ENCODE peak calls at places on chromosomes 2 and 18, in four cellular contexts. One of them, this sample, is unnamed.

GRCh38 chr2:47784349-47784851 is 1.5 kb downstream of the MSH6 start:
- DNase-seq in fibroblast of the conjunctiva: peak; percentile 5
- DNase-seq in NCI-H774: no peak
- DNase-seq in sciatic nerve: no peak
- DNase-seq in this sample: no peak

GRCh38 chr18:46531472-46531871 is 125.5 kb downstream of the LOXHD1 start:
- DNase-seq in fibroblast of the conjunctiva: no peak
- DNase-seq in NCI-H774: no peak
- DNase-seq in sciatic nerve: no peak
- DNase-seq in this sample: no peak

GRCh38 chr2:31269087-31269486 is 35.1 kb downstream of the EHD3 start:
- DNase-seq in fibroblast of the conjunctiva: no peak
- DNase-seq in NCI-H774: no peak
- DNase-seq in sciatic nerve: no peak
- DNase-seq in this sample: no peak

GRCh38 chr2:84906108-84906899 is 848 bp downstream of the TMSB10 start:
- DNase-seq in fibroblast of the conjunctiva: no peak
- DNase-seq in NCI-H774: no peak
- DNase-seq in sciatic nerve: peak; percentile 70
- DNase-seq in this sample: peak; percentile 58

GRCh38 chr2:208361077-208361441 is 45.5 kb upstream of the PTH2R start:
- DNase-seq in fibroblast of the conjunctiva: no peak
- DNase-seq in NCI-H774: no peak
- DNase-seq in sciatic nerve: no peak
- DNase-seq in this sample: no peak

GRCh38 chr2:185291035-185291647 is 447.5 kb upstream of the FSIP2 start:
- DNase-seq in fibroblast of the conjunctiva: peak; percentile 13
- DNase-seq in NCI-H774: no peak
- DNase-seq in sciatic nerve: no peak
- DNase-seq in this sample: no peak

GRCh38 chr2:104758199-104758620 is 95.7 kb upstream of the POU3F3 start:
- DNase-seq in fibroblast of the conjunctiva: no peak
- DNase-seq in NCI-H774: peak; percentile 5
- DNase-seq in sciatic nerve: no peak
- DNase-seq in this sample: no peak

GRCh38 chr2:201568217-201568820 is 75.0 kb downstream of the TMEM237 start:
- DNase-seq in fibroblast of the conjunctiva: no peak
- DNase-seq in NCI-H774: no peak
- DNase-seq in sciatic nerve: no peak
- DNase-seq in this sample: no peak

GRCh38 chr2:70084973-70085710 is 2.1 kb upstream of the PCBP1 start:
- DNase-seq in fibroblast of the conjunctiva: no peak
- DNase-seq in NCI-H774: peak; percentile 25
- DNase-seq in sciatic nerve: no peak
- DNase-seq in this sample: no peak

GRCh38 chr18:55484773-55485172 is 103.2 kb downstream of the TCF4 start:
- DNase-seq in fibroblast of the conjunctiva: no peak
- DNase-seq in NCI-H774: no peak
- DNase-seq in sciatic nerve: no peak
- DNase-seq in this sample: no peak

GRCh38 chr2:120344214-120344990 is 1.5 kb upstream of the INHBB start:
- DNase-seq in fibroblast of the conjunctiva: no peak
- DNase-seq in NCI-H774: peak; percentile 51
- DNase-seq in sciatic nerve: no peak
- DNase-seq in this sample: no peak

GRCh38 chr18:67612281-67612680 is 95.8 kb upstream of the DSEL start:
- DNase-seq in fibroblast of the conjunctiva: no peak
- DNase-seq in NCI-H774: no peak
- DNase-seq in sciatic nerve: no peak
- DNase-seq in this sample: no peak

GRCh38 chr2:134791606-134792005 is 46.8 kb upstream of the ACMSD start:
- DNase-seq in fibroblast of the conjunctiva: no peak
- DNase-seq in NCI-H774: no peak
- DNase-seq in sciatic nerve: no peak
- DNase-seq in this sample: no peak

GRCh38 chr18:57075716-57076400 is 71.0 kb upstream of the BOD1L2 start:
- DNase-seq in fibroblast of the conjunctiva: no peak
- DNase-seq in NCI-H774: no peak
- DNase-seq in sciatic nerve: no peak
- DNase-seq in this sample: no peak

GRCh38 chr2:186891219-186891621 is 42.2 kb upstream of the ZSWIM2 start:
- DNase-seq in fibroblast of the conjunctiva: no peak
- DNase-seq in NCI-H774: no peak
- DNase-seq in sciatic nerve: no peak
- DNase-seq in this sample: no peak

GRCh38 chr2:151339168-151339567 is 18.2 kb upstream of the TNFAIP6 start:
- DNase-seq in fibroblast of the conjunctiva: no peak
- DNase-seq in NCI-H774: no peak
- DNase-seq in sciatic nerve: no peak
- DNase-seq in this sample: no peak